ENCODE peak calls at places on chromosomes 7 and 10, in ten cellular contexts. R is IMR-90, Z is fibroblast of the aortic adventitia, F is AML-193, K is ACHN, H is nephron progenitor cell, E is SJSA1, J is naive B cell, V is OCI-LY7, X is NCI-H82. O is an unnamed sample.

GRCh38 chr7:5699951-5700384 is 81.5 kb downstream of the RNF216 start:
- DNase-seq in R (peak; percentile 41), Z (no peak), F (no peak), K (no peak), H (no peak), E (no peak), J (peak; percentile 67), V (peak; percentile 25), X (no peak), O (no peak)

GRCh38 chr7:92973293-92973731 is 136.9 kb upstream of the CDK6 start:
- DNase-seq in R (peak; percentile 61), Z (no peak), F (no peak), K (no peak), H (no peak), E (no peak), J (no peak), V (no peak), X (no peak), O (no peak)

GRCh38 chr7:156576216-156577063 is 64.1 kb upstream of the RNF32 start:
- DNase-seq in R (no peak), Z (no peak), F (no peak), K (no peak), H (no peak), E (no peak), J (no peak), V (no peak), X (no peak), O (no peak)

GRCh38 chr7:19964198-19964597 is 190.8 kb upstream of the TMEM196 start:
- DNase-seq in R (no peak), Z (peak; percentile 84), F (no peak), K (no peak), H (no peak), E (no peak), J (no peak), V (no peak), X (no peak), O (no peak)

GRCh38 chr10:30354669-30355068 is 5.6 kb upstream of the MTPAP start:
- DNase-seq in R (no peak), Z (no peak), F (no peak), K (no peak), H (no peak), E (no peak), J (no peak), V (no peak), X (no peak), O (no peak)

GRCh38 chr7:99305473-99306260 is 20.0 kb upstream of the ARPC1A start:
- DNase-seq in R (no peak), Z (no peak), F (no peak), K (no peak), H (no peak), E (no peak), J (no peak), V (no peak), X (no peak), O (no peak)

GRCh38 chr7:18693401-18693800 is 197.9 kb downstream of the HDAC9 start:
- DNase-seq in R (peak; percentile 89), Z (peak; percentile 93), F (peak; percentile 6), K (peak; percentile 55), H (no peak), E (peak; percentile 60), J (no peak), V (no peak), X (peak; percentile 47), O (no peak)

GRCh38 chr10:35341521-35341920 is 5.2 kb downstream of the CCNY start:
- DNase-seq in R (no peak), Z (no peak), F (no peak), K (no peak), H (no peak), E (no peak), J (peak; percentile 46), V (peak; percentile 43), X (no peak), O (no peak)

GRCh38 chr10:47113907-47114500 is 186.0 kb upstream of the GDF10 start:
- DNase-seq in R (no peak), Z (no peak), F (no peak), K (no peak), H (no peak), E (no peak), J (no peak), V (no peak), X (no peak), O (no peak)

GRCh38 chr10:102559764-102560163 is 56.0 kb downstream of the SUFU start:
- DNase-seq in R (no peak), Z (no peak), F (no peak), K (no peak), H (no peak), E (no peak), J (no peak), V (no peak), X (no peak), O (no peak)

GRCh38 chr10:46106410-46107255 is 60.6 kb upstream of the MSMB start:
- DNase-seq in R (peak; percentile 12), Z (peak; percentile 15), F (peak; percentile 41), K (peak; percentile 45), H (peak; percentile 75), E (peak; percentile 82), J (peak; percentile 42), V (no peak), X (peak; percentile 70), O (peak; percentile 61)

GRCh38 chr10:24209946-24210491 is 1.1 kb downstream of the KIAA1217 start:
- DNase-seq in R (peak; percentile 71), Z (peak; percentile 68), F (no peak), K (peak; percentile 8), H (no peak), E (peak; percentile 41), J (no peak), V (no peak), X (no peak), O (no peak)

GRCh38 chr7:75054744-75055527 is 18.7 kb downstream of the RCC1L start:
- DNase-seq in R (peak; percentile 95), Z (peak; percentile 93), F (no peak), K (peak; percentile 94), H (no peak), E (no peak), J (no peak), V (no peak), X (no peak), O (no peak)

GRCh38 chr10:94052901-94053638 is 59.3 kb downstream of the PLCE1 start:
- DNase-seq in R (no peak), Z (peak; percentile 55), F (no peak), K (no peak), H (no peak), E (no peak), J (no peak), V (no peak), X (no peak), O (no peak)

GRCh38 chr10:113550365-113550764 is 2.5 kb upstream of the HABP2 start:
- DNase-seq in R (peak; percentile 10), Z (no peak), F (no peak), K (peak; percentile 59), H (no peak), E (no peak), J (no peak), V (no peak), X (peak; percentile 68), O (no peak)

GRCh38 chr7:70306173-70306572 is 707.9 kb downstream of the AUTS2 start:
- DNase-seq in R (no peak), Z (no peak), F (no peak), K (no peak), H (no peak), E (no peak), J (no peak), V (no peak), X (no peak), O (no peak)

GRCh38 chr10:123999956-124000615 is 93.3 kb downstream of the CHST15 start:
- DNase-seq in R (no peak), Z (no peak), F (no peak), K (no peak), H (no peak), E (no peak), J (no peak), V (no peak), X (no peak), O (no peak)

GRCh38 chr7:116511552-116512523 is 12.3 kb downstream of the CAV2 start:
- DNase-seq in R (peak; percentile 69), Z (no peak), F (peak; percentile 61), K (peak; percentile 91), H (no peak), E (peak; percentile 91), J (no peak), V (peak; percentile 47), X (no peak), O (no peak)

GRCh38 chr7:49500741-49501140 is 272.7 kb upstream of the VWC2 start:
- DNase-seq in R (no peak), Z (no peak), F (no peak), K (no peak), H (no peak), E (no peak), J (no peak), V (no peak), X (no peak), O (no peak)

GRCh38 chr10:104098360-104098925 is 12.8 kb upstream of the COL17A1 start:
- DNase-seq in R (peak; percentile 49), Z (no peak), F (no peak), K (no peak), H (no peak), E (no peak), J (no peak), V (no peak), X (no peak), O (no peak)

GRCh38 chr7:44212018-44212417 is 11.2 kb downstream of the YKT6 start:
- DNase-seq in R (no peak), Z (no peak), F (no peak), K (no peak), H (no peak), E (no peak), J (no peak), V (no peak), X (no peak), O (no peak)

GRCh38 chr10:129765664-129766550 is 198.2 kb downstream of the EBF3 start:
- DNase-seq in R (no peak), Z (no peak), F (no peak), K (no peak), H (no peak), E (no peak), J (no peak), V (no peak), X (no peak), O (peak; percentile 26)

GRCh38 chr7:7870590-7870989 is 98.0 kb upstream of the GLCCI1 start:
- DNase-seq in R (no peak), Z (peak; percentile 11), F (no peak), K (no peak), H (no peak), E (no peak), J (no peak), V (no peak), X (no peak), O (no peak)

GRCh38 chr10:47031953-47032465 is 120.8 kb downstream of the PTPN20 start:
- DNase-seq in R (peak; percentile 41), Z (peak; percentile 63), F (no peak), K (no peak), H (no peak), E (no peak), J (no peak), V (no peak), X (no peak), O (no peak)

GRCh38 chr7:99380823-99381663 is 6.5 kb downstream of the ARPC1B start:
- DNase-seq in R (no peak), Z (no peak), F (no peak), K (no peak), H (no peak), E (no peak), J (peak; percentile 88), V (peak; percentile 88), X (no peak), O (no peak)

O was measured in ureter.